ENCODE peak calls at places on chromosomes 13 and 19, in four cellular contexts. N is keratinocyte, E is cardiac fibroblast, P is osteoblast. V is an unnamed sample.

GRCh38 chr13:22107549-22107948 is 436.7 kb downstream of the FGF9 start:
- DNase-seq in N (no peak), P (no peak), E (no peak), V (no peak)

GRCh38 chr13:114048463-114048862 is 74.6 kb upstream of the C13orf46 start:
- DNase-seq in N (no peak), P (no peak), E (no peak), V (no peak)

GRCh38 chr13:96984061-96984508 is 10.2 kb downstream of the OXGR1 start:
- DNase-seq in P (no peak), N (no peak), E (no peak), V (no peak)

GRCh38 chr13:98068511-98068910 is 74.4 kb upstream of the FARP1 start:
- DNase-seq in P (no peak), E (no peak), N (no peak), V (no peak)

GRCh38 chr13:80469841-80470378 is 129.0 kb upstream of the SPRY2 start:
- DNase-seq in P (no peak), E (peak; percentile 97), N (peak; percentile 5), V (peak; percentile 93)

GRCh38 chr19:10100163-10100785 is 2.2 kb downstream of the ANGPTL6 start:
- DNase-seq in P (peak; percentile 65), E (no peak), N (no peak), V (no peak)

GRCh38 chr19:54399189-54399588 is 16.1 kb upstream of the TTYH1 start:
- DNase-seq in P (no peak), E (no peak), N (no peak), V (no peak)

GRCh38 chr19:52741951-52742485 is 7.2 kb upstream of the ZNF611 start:
- DNase-seq in E (no peak), P (no peak), N (no peak), V (no peak)

GRCh38 chr19:15443838-15444237 is 5.9 kb downstream of the WIZ start:
- DNase-seq in E (no peak), N (no peak), P (no peak), V (peak; percentile 84)

GRCh38 chr13:45838171-45838745 is 13.3 kb downstream of the SIAH3 start:
- DNase-seq in N (no peak), P (no peak), E (no peak), V (no peak)

GRCh38 chr13:64709079-64709478 is 2521.1 kb downstream of the PCDH9 start:
- DNase-seq in E (no peak), N (no peak), P (no peak), V (no peak)

GRCh38 chr19:41319500-41320184 is 9.7 kb downstream of the CCDC97 start:
- DNase-seq in E (no peak), N (no peak), P (peak; percentile 43), V (no peak)

GRCh38 chr19:33472696-33473624 is 48.6 kb downstream of the PEPD start:
- DNase-seq in E (peak; percentile 75), P (peak; percentile 97), N (peak; percentile 65), V (no peak)

GRCh38 chr19:6220385-6221191 is 59.2 kb downstream of the MLLT1 start:
- DNase-seq in E (peak; percentile 79), P (peak; percentile 99), N (no peak), V (no peak)

GRCh38 chr19:56310462-56310861 is 4.2 kb downstream of the ZSCAN5A start:
- DNase-seq in E (no peak), P (no peak), N (no peak), V (no peak)

GRCh38 chr19:47687906-47688305 is 25.3 kb upstream of the EHD2 start:
- DNase-seq in N (no peak), E (no peak), P (no peak), V (no peak)

GRCh38 chr19:40612831-40613668 is 11.9 kb downstream of the LTBP4 start:
- DNase-seq in E (no peak), N (no peak), P (peak; percentile 89), V (no peak)

GRCh38 chr19:5436101-5436947 is 18.9 kb upstream of the ZNRF4 start:
- DNase-seq in E (peak; percentile 41), P (peak; percentile 97), N (no peak), V (no peak)

GRCh38 chr13:113559901-113560644 is 24.5 kb upstream of the TFDP1 start:
- DNase-seq in N (no peak), P (no peak), E (no peak), V (no peak)

GRCh38 chr13:98174321-98174720 is 2.7 kb downstream of the RNF113B start:
- DNase-seq in N (no peak), P (no peak), E (peak; percentile 29), V (no peak)

GRCh38 chr13:100594255-100594654 is 5.7 kb upstream of the GGACT start:
- DNase-seq in N (no peak), P (no peak), E (no peak), V (no peak)

GRCh38 chr13:40101708-40102359 is 446.4 kb downstream of the COG6 start:
- DNase-seq in E (no peak), P (no peak), N (no peak), V (no peak)

GRCh38 chr13:104111031-104111430 is 1044.8 kb upstream of the SLC10A2 start:
- DNase-seq in E (peak; percentile 26), N (no peak), P (no peak), V (no peak)

DNA sequence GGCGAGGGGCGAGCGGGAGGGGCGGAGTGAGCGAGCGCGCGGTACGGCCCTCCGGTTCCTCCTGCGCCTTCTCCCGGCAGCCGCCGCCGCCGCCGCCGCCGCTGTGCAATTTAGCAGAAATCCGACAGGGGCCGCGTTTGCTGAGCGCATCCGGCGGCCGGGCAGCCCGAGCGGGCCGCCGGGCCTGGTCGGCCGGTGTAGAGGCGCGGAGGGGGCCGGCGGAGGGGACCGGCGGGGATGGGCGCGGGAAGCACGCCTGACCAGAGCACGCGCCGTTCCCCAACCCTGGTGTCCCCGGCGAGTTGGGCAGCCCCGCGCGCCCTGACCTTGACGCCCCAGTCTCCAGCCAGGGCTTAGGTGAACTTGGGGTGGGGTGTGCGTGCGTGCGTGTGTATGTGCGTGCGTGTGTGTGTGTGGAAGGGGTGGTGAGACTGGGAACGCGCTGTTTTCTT is 144.5 kb upstream of the ZNF536 start:
- DNase-seq in N (no peak), P (peak; percentile 99), E (peak; percentile 62), V (no peak)
- TF ChIP-seq CTCF in N (peak; percentile 52), P (peak; percentile 12), E (peak; percentile 7), V (peak; percentile 43)

GRCh38 chr19:8320564-8321066 is 560 bp downstream of the NDUFA7 start:
- DNase-seq in N (no peak), P (peak; percentile 86), E (no peak), V (no peak)

GRCh38 chr19:8322638-8322997 is 1.3 kb downstream of the RPS28 start:
- DNase-seq in N (no peak), P (no peak), E (no peak), V (no peak)

GRCh38 chr19:8321760-8322637 is 703 bp downstream of the RPS28 start:
- DNase-seq in P (peak; percentile 78), N (no peak), E (no peak), V (no peak)

GRCh38 chr19:8319807-8320520 is 1.2 kb downstream of the NDUFA7 start:
- DNase-seq in E (no peak), P (no peak), N (no peak), V (no peak)

GRCh38 chr19:8321067-8321759 is at the start of the genes NDUFA7 and RPS28:
- DNase-seq in P (peak; percentile 99), N (peak; percentile 84), E (peak; percentile 98), V (peak; percentile 98)
- TF ChIP-seq CTCF in P (peak; percentile 13), N (peak; percentile 20), E (no peak), V (peak; percentile 26)

GRCh38 chr19:49803529-49803856 is 9.6 kb downstream of the FUZ start:
- DNase-seq in E (no peak), N (no peak), P (peak; percentile 56), V (no peak)

GRCh38 chr19:49801401-49801888 is 11.6 kb downstream of the FUZ start:
- DNase-seq in P (no peak), E (no peak), N (no peak), V (no peak)

GRCh38 chr19:49800771-49801170 is 12.3 kb downstream of the FUZ start:
- DNase-seq in N (no peak), E (no peak), P (peak; percentile 43), V (no peak)

GRCh38 chr19:49802836-49803528 is 10.1 kb downstream of the FUZ start:
- DNase-seq in E (no peak), P (peak; percentile 63), N (no peak), V (no peak)

GRCh38 chr19:49801966-49802661 is 11.0 kb downstream of the FUZ start:
- DNase-seq in E (peak; percentile 93), N (no peak), P (peak; percentile 100), V (peak; percentile 91)
- TF ChIP-seq CTCF in E (peak; percentile 40), N (no peak), P (peak; percentile 30), V (no peak)

GRCh38 chr13:110957181-110957884 is 42.5 kb upstream of the ANKRD10 start:
- DNase-seq in N (no peak), P (no peak), E (peak; percentile 35), V (no peak)
- TF ChIP-seq CTCF in N (no peak), P (peak; percentile 15), E (peak; percentile 8), V (no peak)

V was measured in ascending aorta.